ENCODE peak calls at places on chromosomes 7 and 10, in seven cellular contexts. E is breast epithelium, D is HepG2, R is right atrium auricular region, W is K562, Y is PC-3, Q is H7. S is an unnamed sample.
A peak's percentile ranks its signal among the peaks of the same experiment; 100 is the strongest.

GRCh38 chr7:80379034-80379433 is 132.8 kb downstream of the GNAT3 start:
- DNase-seq in E (no peak), D (no peak), R (no peak), W (no peak), Y (peak; percentile 77), Q (no peak), S (no peak)

GRCh38 chr7:82173400-82174021 is 270.1 kb downstream of the CACNA2D1 start:
- DNase-seq in E (no peak), D (no peak), R (no peak), W (no peak), Y (no peak), Q (no peak), S (no peak)

GRCh38 chr10:103394180-103394579 is 2.1 kb downstream of the ATP5MK start:
- DNase-seq in E (no peak), D (no peak), R (no peak), W (peak; percentile 80), Y (no peak), Q (no peak), S (peak; percentile 4)

GRCh38 chr7:156147104-156147503 is 334.8 kb upstream of the SHH start:
- DNase-seq in E (no peak), D (peak; percentile 13), R (no peak), W (no peak), Y (no peak), Q (no peak), S (no peak)

GRCh38 chr10:61543831-61544230 is 90.7 kb upstream of the TMEM26 start:
- DNase-seq in E (no peak), D (no peak), R (no peak), W (no peak), Y (no peak), Q (no peak), S (no peak)

GRCh38 chr10:106582291-106582690 is 582.2 kb downstream of the SORCS1 start:
- DNase-seq in E (no peak), D (no peak), R (no peak), W (no peak), Y (peak; percentile 55), Q (peak; percentile 7), S (no peak)

GRCh38 chr10:5891009-5891408 is 966 bp downstream of the FBH1 start:
- DNase-seq in E (no peak), D (no peak), R (no peak), W (no peak), Y (no peak), Q (no peak), S (no peak)

GRCh38 chr10:5494611-5495010 is 4.8 kb downstream of the CALML5 start:
- DNase-seq in E (peak; percentile 42), D (no peak), R (no peak), W (no peak), Y (no peak), Q (no peak), S (no peak)

GRCh38 chr7:55020481-55020871 is 1.7 kb downstream of the EGFR start:
- DNase-seq in E (no peak), D (no peak), R (no peak), W (no peak), Y (peak; percentile 48), Q (peak; percentile 32), S (peak; percentile 64)

GRCh38 chr10:67917169-67917568 is 32.7 kb downstream of the SIRT1 start:
- DNase-seq in E (no peak), D (peak; percentile 21), R (no peak), W (no peak), Y (no peak), Q (no peak), S (no peak)

GRCh38 chr10:67912330-67912946 is 28.0 kb downstream of the SIRT1 start:
- DNase-seq in E (no peak), D (no peak), R (no peak), W (no peak), Y (no peak), Q (no peak), S (no peak)

GRCh38 chr10:67921065-67921464 is 36.6 kb downstream of the SIRT1 start:
- DNase-seq in E (no peak), D (no peak), R (no peak), W (no peak), Y (no peak), Q (no peak), S (no peak)

GRCh38 chr10:67914777-67915340 is 30.4 kb downstream of the SIRT1 start:
- DNase-seq in E (no peak), D (no peak), R (no peak), W (no peak), Y (no peak), Q (no peak), S (no peak)

DNA sequence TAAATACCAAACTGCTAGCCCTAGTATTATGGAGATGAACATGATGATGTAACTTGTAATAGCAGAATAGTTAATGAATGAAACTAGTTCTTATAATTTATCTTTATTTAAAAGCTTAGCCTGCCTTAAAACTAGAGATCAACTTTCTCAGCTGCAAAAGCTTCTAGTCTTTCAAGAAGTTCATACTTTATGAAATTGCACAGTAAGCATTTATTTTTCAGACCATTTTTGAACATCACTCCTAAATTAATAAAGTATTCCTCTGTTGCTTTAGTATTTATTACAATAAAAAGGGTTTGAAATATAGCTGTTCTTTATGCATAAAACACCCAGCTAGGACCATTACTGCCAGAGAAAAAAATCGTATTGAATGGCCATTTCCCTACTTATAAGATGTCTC is 33.2 kb downstream of the SIRT1 start:
- DNase-seq in E (no peak), D (no peak), R (no peak), W (no peak), Y (no peak), Q (no peak), S (no peak)
- H3K36me3 ChIP-seq in E (no peaks in the 10 kb centered on the region), D (peaks cover 5% of the 10 kb centered on the region), R (peaks cover 31% of the 10 kb centered on the region), W (peaks cover 64% of the 10 kb centered on the region), Y (peaks cover 44% of the 10 kb centered on the region), Q (peaks cover 18% of the 10 kb centered on the region), S (peaks cover 30% of the 10 kb centered on the region)

DNA sequence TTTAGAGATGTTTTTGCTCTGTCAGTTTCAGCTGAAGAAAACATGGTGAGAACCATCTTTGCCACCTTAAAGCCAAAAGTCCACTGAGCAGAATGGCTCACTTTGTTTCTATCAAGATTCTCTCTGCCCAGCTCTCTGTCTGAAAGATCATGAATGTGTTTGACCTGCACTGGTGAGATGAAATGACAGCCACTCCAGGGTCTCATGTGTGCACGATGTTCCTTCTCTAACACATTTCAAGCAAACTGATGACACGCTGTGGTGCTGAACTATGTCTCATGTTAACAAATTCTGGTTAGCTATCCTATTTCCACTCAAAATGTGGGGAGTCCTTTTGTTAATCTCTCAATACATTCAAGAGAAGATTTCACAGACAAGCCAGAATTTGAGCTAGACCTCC is 260.6 kb downstream of the GLI3 start:
- DNase-seq in E (no peak), D (no peak), R (no peak), W (no peak), Y (no peak), Q (no peak), S (no peak)
- H3K36me3 ChIP-seq in E (no peaks in the 10 kb centered on the region), D (no peaks in the 10 kb centered on the region), R (no peaks in the 10 kb centered on the region), W (no peaks in the 10 kb centered on the region), Y (peaks cover 3% of the 10 kb centered on the region), Q (no peaks in the 10 kb centered on the region), S (peaks cover 14% of the 10 kb centered on the region)

GRCh38 chr7:75559355-75559986 is 67.4 kb downstream of the SPDYE5 start:
- DNase-seq in E (no peak), D (no peak), R (no peak), W (no peak), Y (no peak), Q (no peak), S (no peak)

GRCh38 chr7:75555736-75556135 is 63.6 kb downstream of the SPDYE5 start:
- DNase-seq in E (no peak), D (no peak), R (no peak), W (no peak), Y (no peak), Q (no peak), S (no peak)
- H3K36me3 ChIP-seq in E (no peaks in the 10 kb centered on the region), D (peaks cover 2% of the 10 kb centered on the region), R (peaks cover 61% of the 10 kb centered on the region), W (peaks cover 25% of the 10 kb centered on the region), Y (no peaks in the 10 kb centered on the region), Q (peaks cover 42% of the 10 kb centered on the region), S (peaks cover 36% of the 10 kb centered on the region)

GRCh38 chr7:151351967-151352366 is 10.4 kb downstream of the NUB1 start:
- DNase-seq in E (no peak), D (no peak), R (no peak), W (no peak), Y (no peak), Q (no peak), S (no peak)
- H3K36me3 ChIP-seq in E (no peaks in the 10 kb centered on the region), D (peaks cover 26% of the 10 kb centered on the region), R (peaks cover 75% of the 10 kb centered on the region), W (peaks cover 79% of the 10 kb centered on the region), Y (peaks cover 40% of the 10 kb centered on the region), Q (peaks cover 21% of the 10 kb centered on the region), S (peaks cover 56% of the 10 kb centered on the region)